ENCODE peak calls at places on chromosome 1, in four cellular contexts. J is AG10803; T is Right ventricle myocardium inferior; P is activated CD4-positive, alpha-beta T cell treated with anti-CD3 and anti-CD28 coated beads for 36 hours. V is an unnamed sample.

GRCh38 chr1:2382621-2383361 is 8.6 kb downstream of the MORN1 start:
- DNase-seq in J (peak), T (peak), P (peak), V (peak)

GRCh38 chr1:229204863-229205777 is 65.8 kb upstream of the RAB4A start:
- DNase-seq in J (peak), T (no peak), P (peak), V (no peak)

GRCh38 chr1:62796151-62796680 is 12.3 kb downstream of the ATG4C start:
- DNase-seq in J (no peak), T (no peak), P (no peak), V (no peak)

GRCh38 chr1:64969305-64970066 is 3.1 kb upstream of the JAK1 start:
- DNase-seq in J (peak), T (no peak), P (no peak), V (no peak)

GRCh38 chr1:235326719-235327558 is 1.0 kb downstream of the ARID4B start:
- DNase-seq in J (no peak), T (peak), P (peak), V (peak)

GRCh38 chr1:213613549-213613948 is 374.2 kb upstream of the PROX1 start:
- DNase-seq in J (no peak), T (no peak), P (no peak), V (no peak)

GRCh38 chr1:157505481-157506272 is 46.6 kb downstream of the FCRL5 start:
- DNase-seq in J (peak), T (peak), P (peak), V (no peak)

GRCh38 chr1:55310517-55310927 is 95.4 kb upstream of the USP24 start:
- DNase-seq in J (peak), T (no peak), P (peak), V (no peak)

GRCh38 chr1:7378346-7379130 is 392.6 kb upstream of the VAMP3 start:
- DNase-seq in J (no peak), T (no peak), P (no peak), V (no peak)

GRCh38 chr1:69567847-69568434 is at the start of gene LRRC7:
- DNase-seq in J (no peak), T (peak), P (peak), V (peak)

GRCh38 chr1:57036896-57037295 is 71.1 kb upstream of the C8B start:
- DNase-seq in J (no peak), T (no peak), P (no peak), V (no peak)